ENCODE peak calls at places on chromosomes 1 and 21, in five cellular contexts. R is activated naive CD4-positive, alpha-beta T cell treated with anti-CD3 and anti-CD28 coated beads for 36 hours; Y is nephron progenitor cell; A is RCC 7860; M is NAMALWA. T is an unnamed sample.
A peak's percentile ranks its signal among the peaks of the same experiment; 100 is the strongest.

GRCh38 chr1:240004086-240004749 is 87.5 kb upstream of the FMN2 start:
- DNase-seq in A (no peak), R (peak; percentile 15), M (peak; percentile 39), Y (peak; percentile 28), T (peak; percentile 34)

GRCh38 chr21:31514598-31514997 is 144.9 kb upstream of the SOD1 start:
- DNase-seq in M (no peak), R (peak; percentile 15), Y (peak; percentile 16), A (no peak), T (peak; percentile 73)

GRCh38 chr1:209567788-209568187 is 15.7 kb upstream of the CAMK1G start:
- DNase-seq in M (no peak), A (peak; percentile 87), R (no peak), Y (no peak), T (no peak)

GRCh38 chr1:222821239-222821638 is 6.4 kb downstream of the DISP1 start:
- DNase-seq in A (no peak), Y (no peak), R (no peak), M (no peak), T (peak; percentile 8)

GRCh38 chr1:6088956-6089355 is 43.3 kb downstream of the KCNAB2 start:
- DNase-seq in Y (no peak), M (no peak), A (no peak), R (no peak), T (no peak)

GRCh38 chr1:53614231-53615021 is 124.5 kb downstream of the GLIS1 start:
- DNase-seq in Y (no peak), R (no peak), A (no peak), M (no peak), T (no peak)

GRCh38 chr21:36202721-36203602 is 46.3 kb downstream of the DOP1B start:
- DNase-seq in M (no peak), A (no peak), Y (no peak), R (no peak), T (no peak)

GRCh38 chr1:72109916-72110315 is 172.4 kb downstream of the NEGR1 start:
- DNase-seq in A (no peak), M (no peak), Y (no peak), R (no peak), T (no peak)

GRCh38 chr1:206551985-206552325 is 44.6 kb downstream of the RASSF5 start:
- DNase-seq in Y (no peak), M (no peak), A (no peak), R (peak; percentile 93), T (no peak)

GRCh38 chr1:3415260-3415952 is 39.1 kb upstream of the ARHGEF16 start:
- DNase-seq in Y (no peak), M (no peak), A (no peak), R (no peak), T (no peak)

GRCh38 chr1:12173631-12174121 is 6.9 kb downstream of the TNFRSF1B start:
- DNase-seq in A (no peak), Y (no peak), R (peak; percentile 95), M (peak; percentile 50), T (no peak)

GRCh38 chr1:23444104-23444533 is 19.6 kb upstream of the TCEA3 start:
- DNase-seq in R (no peak), A (no peak), M (no peak), Y (no peak), T (no peak)

GRCh38 chr1:171173069-171173468 is 12.0 kb upstream of the FMO2 start:
- DNase-seq in A (no peak), R (no peak), Y (no peak), M (peak; percentile 62), T (no peak)

GRCh38 chr21:46161800-46162592 is 6.6 kb upstream of the FTCD start:
- DNase-seq in A (no peak), R (no peak), M (no peak), Y (no peak), T (no peak)

GRCh38 chr1:30738040-30738441 is 14.7 kb upstream of the MATN1 start:
- DNase-seq in R (no peak), M (no peak), A (no peak), Y (no peak), T (no peak)

GRCh38 chr21:45264919-45265515 is 22.7 kb downstream of the POFUT2 start:
- DNase-seq in A (no peak), M (no peak), Y (no peak), R (no peak), T (no peak)

GRCh38 chr1:30899577-30900389 is 8.8 kb downstream of the SDC3 start:
- DNase-seq in M (no peak), Y (no peak), A (no peak), R (no peak), T (peak; percentile 59)

GRCh38 chr1:29499101-29499650 is 262.9 kb downstream of the PTPRU start:
- DNase-seq in Y (no peak), R (no peak), A (no peak), M (no peak), T (no peak)